ENCODE peak calls at places on chromosome 1, in six cellular contexts. G, X, P, M, A and E are unnamed samples.
A peak's percentile ranks its signal among the peaks of the same experiment; 100 is the strongest.

GRCh38 chr1:25647863-25648262 is 31.3 kb downstream of the MAN1C1 start:
- ATAC-seq in G (no peak), X (no peak), P (no peak), M (no peak), A (no peak), E (no peak)

GRCh38 chr1:33001282-33001681 is 35.4 kb downstream of the AK2 start:
- ATAC-seq in G (peak; percentile 58), X (peak; percentile 45), P (peak; percentile 49), M (no peak), A (peak; percentile 72), E (no peak)

GRCh38 chr1:160538985-160539651 is 16.1 kb upstream of the SLAMF6 start:
- ATAC-seq in G (no peak), X (peak; percentile 77), P (no peak), M (no peak), A (peak; percentile 9), E (no peak)

GRCh38 chr1:112904071-112904830 is 51.7 kb downstream of the SLC16A1 start:
- ATAC-seq in G (no peak), X (no peak), P (peak; percentile 86), M (peak; percentile 70), A (no peak), E (no peak)

GRCh38 chr1:185369786-185370185 is 52.7 kb upstream of the IVNS1ABP start:
- ATAC-seq in G (no peak), X (no peak), P (peak; percentile 34), M (no peak), A (no peak), E (no peak)

GRCh38 chr1:204731997-204732396 is 46.5 kb upstream of the LRRN2 start:
- ATAC-seq in G (no peak), X (no peak), P (peak; percentile 77), M (no peak), A (no peak), E (no peak)

GRCh38 chr1:18886003-18886335 is 16.4 kb downstream of the ALDH4A1 start:
- ATAC-seq in G (no peak), X (no peak), P (no peak), M (no peak), A (no peak), E (no peak)

GRCh38 chr1:92201973-92202372 is 15.7 kb upstream of the C1orf146 start:
- ATAC-seq in G (no peak), X (no peak), P (no peak), M (peak; percentile 28), A (no peak), E (no peak)

GRCh38 chr1:33317354-33317753 is 3.5 kb downstream of the A3GALT2 start:
- ATAC-seq in G (no peak), X (no peak), P (no peak), M (no peak), A (no peak), E (no peak)

GRCh38 chr1:228314658-228315483 is 91.8 kb downstream of the TRIM11 start:
- ATAC-seq in G (no peak), X (no peak), P (no peak), M (no peak), A (no peak), E (no peak)

GRCh38 chr1:197976368-197976767 is 59.2 kb downstream of the LHX9 start:
- ATAC-seq in G (peak; percentile 47), X (no peak), P (no peak), M (no peak), A (no peak), E (no peak)

GRCh38 chr1:169648187-169648586 is 18.3 kb upstream of the SELP start:
- ATAC-seq in G (no peak), X (no peak), P (no peak), M (no peak), A (no peak), E (no peak)

GRCh38 chr1:231828182-231828920 is 201.8 kb downstream of the DISC1 start:
- ATAC-seq in G (peak; percentile 98), X (peak; percentile 99), P (no peak), M (peak; percentile 32), A (no peak), E (no peak)

GRCh38 chr1:158105342-158105741 is 75.4 kb upstream of the CD1D start:
- ATAC-seq in G (no peak), X (no peak), P (no peak), M (no peak), A (no peak), E (no peak)

GRCh38 chr1:7069888-7070287 is 284.6 kb downstream of the CAMTA1 start:
- ATAC-seq in G (no peak), X (peak; percentile 34), P (no peak), M (peak; percentile 38), A (no peak), E (peak; percentile 22)

GRCh38 chr1:179121159-179121938 is 39.5 kb downstream of the TOR3A start:
- ATAC-seq in G (peak; percentile 75), X (peak; percentile 48), P (peak; percentile 83), M (peak; percentile 45), A (peak; percentile 67), E (no peak)

GRCh38 chr1:235004840-235005391 is 123.7 kb downstream of the TOMM20 start:
- ATAC-seq in G (no peak), X (no peak), P (no peak), M (no peak), A (peak; percentile 25), E (no peak)

GRCh38 chr1:222093518-222093917 is 351.6 kb upstream of the DUSP10 start:
- ATAC-seq in G (no peak), X (no peak), P (no peak), M (no peak), A (no peak), E (no peak)

GRCh38 chr1:99818063-99818699 is 32.0 kb upstream of the AGL start:
- ATAC-seq in G (no peak), X (no peak), P (no peak), M (no peak), A (no peak), E (no peak)

GRCh38 chr1:177779325-177779965 is 190.4 kb downstream of the SEC16B start:
- ATAC-seq in G (no peak), X (no peak), P (no peak), M (no peak), A (no peak), E (no peak)

GRCh38 chr1:112722601-112723510 is 7.7 kb upstream of the PPM1J start:
- ATAC-seq in G (no peak), X (peak; percentile 65), P (peak; percentile 45), M (peak; percentile 45), A (no peak), E (no peak)

GRCh38 chr1:114490235-114490634 is 20.8 kb downstream of the TRIM33 start:
- ATAC-seq in G (no peak), X (no peak), P (no peak), M (no peak), A (peak; percentile 67), E (no peak)

GRCh38 chr1:183942933-183943693 is 94.4 kb downstream of the COLGALT2 start:
- ATAC-seq in G (peak; percentile 72), X (no peak), P (peak; percentile 84), M (peak; percentile 65), A (peak; percentile 98), E (peak; percentile 51)
- TF ChIP-seq EP300 in G (no peak), X (no peak), P (no peak), M (no peak), A (no peak), E (no peak)

DNA sequence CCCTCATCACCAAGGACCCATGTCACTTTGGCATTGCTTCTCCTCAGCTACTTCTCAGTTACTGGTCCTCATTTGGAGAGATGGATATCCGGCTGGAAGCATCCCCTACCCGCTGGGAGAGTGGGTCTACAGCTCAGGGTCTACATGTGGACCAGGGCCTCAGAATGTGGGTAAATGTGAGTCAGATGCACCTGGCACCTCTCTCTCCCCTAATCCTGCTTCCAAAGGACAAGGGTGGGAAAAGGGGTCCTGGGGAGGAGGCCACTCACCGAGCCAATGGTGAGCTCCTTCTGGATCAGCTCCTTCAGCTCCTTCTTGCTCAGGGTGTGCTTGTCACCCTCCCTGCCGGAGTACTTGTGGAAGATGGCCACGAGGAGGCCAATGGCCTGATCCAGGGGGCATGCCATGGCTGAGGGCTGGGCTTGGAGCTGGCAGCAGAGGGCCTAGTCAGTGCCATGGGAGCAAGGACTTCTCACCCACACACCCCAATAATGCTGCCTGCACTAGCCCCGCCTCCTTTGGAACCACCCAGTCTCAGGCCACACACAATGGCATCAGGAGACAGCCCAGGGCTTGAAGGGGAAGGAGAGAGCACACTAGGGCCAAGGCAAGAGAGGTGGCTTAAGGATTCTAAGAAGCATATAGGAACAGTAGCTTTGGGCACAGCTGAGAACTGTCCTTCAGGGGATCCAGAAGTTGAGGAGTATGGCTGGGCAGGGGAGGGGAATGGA is 693 bp downstream of the S100A6 start:
- ATAC-seq in G (peak; percentile 17), X (no peak), P (no peak), M (peak; percentile 66), A (peak; percentile 64), E (peak; percentile 47)
- TF ChIP-seq POLR2A in G (no peak), X (no peak), P (no peak), M (no peak), A (no peak), E (no peak)

GRCh38 chr1:156594124-156594678 is 2.6 kb downstream of the NAXE start:
- ATAC-seq in G (no peak), X (no peak), P (no peak), M (no peak), A (no peak), E (no peak)

GRCh38 chr1:156598125-156598524 is 3.2 kb downstream of the GPATCH4 start:
- ATAC-seq in G (no peak), X (no peak), P (no peak), M (no peak), A (no peak), E (no peak)

GRCh38 chr1:156595016-156595415 is 3.4 kb downstream of the NAXE start:
- ATAC-seq in G (no peak), X (no peak), P (no peak), M (no peak), A (no peak), E (no peak)

GRCh38 chr1:156598731-156599432 is 2.4 kb downstream of the GPATCH4 start:
- ATAC-seq in G (no peak), X (no peak), P (no peak), M (no peak), A (no peak), E (no peak)

GRCh38 chr1:156596426-156596825 is 4.8 kb downstream of the NAXE start:
- ATAC-seq in G (no peak), X (no peak), P (no peak), M (no peak), A (no peak), E (no peak)
- TF ChIP-seq EP300 in G (no peak), X (no peak), P (no peak), M (no peak), A (no peak), E (no peak)

DNA sequence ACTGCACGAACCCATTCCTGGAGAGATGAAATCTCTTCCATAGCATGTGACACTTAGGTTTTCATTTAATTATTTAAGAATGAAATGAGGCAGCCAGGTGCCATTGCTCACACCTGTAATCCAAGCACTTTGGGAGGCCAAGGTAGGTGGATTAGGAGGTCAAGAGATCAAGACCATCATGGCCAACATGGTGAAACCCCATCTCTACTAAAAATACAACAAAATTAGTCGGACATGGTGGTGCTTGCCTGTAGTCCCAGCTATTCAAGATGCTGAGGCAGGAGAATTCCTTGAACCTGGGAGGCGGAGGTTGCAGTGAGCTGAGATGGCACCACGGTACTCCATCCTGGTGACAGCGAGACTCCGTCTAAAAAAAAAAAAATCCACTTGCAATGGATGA is 17.8 kb downstream of the L1TD1 start:
- ATAC-seq in G (no peak), X (no peak), P (no peak), M (no peak), A (no peak), E (no peak)
- TF ChIP-seq POLR2A in G (no peak), X (no peak), P (no peak), M (no peak), A (no peak), E (no peak)

GRCh38 chr1:54052470-54052933 is 502 bp downstream of the TMEM59 start:
- ATAC-seq in G (peak; percentile 54), X (peak; percentile 79), P (peak; percentile 52), M (peak; percentile 52), A (peak; percentile 51), E (no peak)
- TF ChIP-seq EP300 in G (no peak), X (no peak), P (no peak), M (no peak), A (no peak), E (no peak)